ENCODE peak calls at places on chromosomes 16 and 17, in six cellular contexts. H, E, K, P, O and R are unnamed samples.

GRCh38 chr17:48961516-48962233 is 6.7 kb downstream of the GIP start:
- DNase-seq in H (peak), E (peak), K (no peak), P (peak), O (peak), R (no peak)

GRCh38 chr16:2818278-2818876 is 1.3 kb downstream of the PRSS21 start:
- DNase-seq in H (no peak), E (no peak), K (no peak), P (peak), O (no peak), R (no peak)

GRCh38 chr16:3564889-3565141 is 12.4 kb downstream of the NLRC3 start:
- DNase-seq in H (no peak), E (no peak), K (no peak), P (no peak), O (no peak), R (no peak)

GRCh38 chr16:72590179-72590937 is 418.4 kb upstream of the PMFBP1 start:
- DNase-seq in H (no peak), E (no peak), K (no peak), P (no peak), O (no peak), R (no peak)

GRCh38 chr17:75820411-75821080 is 23.7 kb downstream of the UNC13D start:
- DNase-seq in H (no peak), E (no peak), K (no peak), P (no peak), O (no peak), R (peak)

GRCh38 chr16:49183911-49184310 is 97.7 kb downstream of the CBLN1 start:
- DNase-seq in H (no peak), E (peak), K (no peak), P (no peak), O (peak), R (no peak)

GRCh38 chr16:22675745-22676540 is 138.0 kb upstream of the HS3ST2 start:
- DNase-seq in H (no peak), E (no peak), K (no peak), P (no peak), O (no peak), R (no peak)

GRCh38 chr16:67137605-67138004 is 13.2 kb downstream of the B3GNT9 start:
- DNase-seq in H (no peak), E (no peak), K (no peak), P (no peak), O (no peak), R (no peak)

GRCh38 chr16:79079656-79080420 is 520.7 kb downstream of the MAF start:
- DNase-seq in H (no peak), E (no peak), K (no peak), P (no peak), O (no peak), R (no peak)

DNA sequence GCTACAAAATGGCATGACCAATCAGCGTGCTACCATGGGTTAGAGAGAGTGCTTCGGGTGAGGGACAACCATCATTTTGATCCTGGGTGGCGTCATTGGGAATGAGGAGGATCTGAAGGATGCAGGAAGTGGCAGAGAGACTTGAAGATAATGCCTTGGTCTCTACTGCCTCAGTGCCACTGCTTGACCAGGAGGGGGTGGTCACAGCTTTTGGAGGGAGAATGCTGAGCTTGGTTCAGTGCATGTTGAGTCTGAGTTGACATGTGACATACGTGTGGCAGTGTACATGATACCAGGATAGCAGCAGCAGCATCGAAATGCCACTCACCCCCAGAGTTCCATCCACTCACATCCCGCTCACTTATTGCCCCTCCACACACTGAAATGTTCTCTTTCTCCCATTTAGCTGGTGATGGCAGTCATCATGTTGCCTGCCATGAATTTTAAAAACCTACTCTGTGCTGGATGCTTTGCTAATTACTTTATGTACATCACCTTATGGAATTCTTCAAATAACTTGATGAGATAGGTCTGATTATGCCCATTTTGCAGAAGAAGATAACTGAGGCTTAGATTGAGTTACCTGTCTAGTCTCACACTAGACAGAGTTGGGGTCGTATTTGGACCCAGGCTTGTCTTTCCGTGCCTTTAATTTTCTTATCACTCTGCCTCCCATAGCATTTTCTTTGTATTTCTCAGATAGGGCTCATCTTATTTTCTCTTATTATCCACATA is 36.7 kb downstream of the ARSG start:
- DNase-seq in H (no peak), E (no peak), K (no peak), P (no peak), O (no peak), R (no peak)
- TF ChIP-seq CTCF in H (no peak), E (no peak), K (no peak), P (no peak), O (peak), R (no peak)

GRCh38 chr17:7825206-7825980 is 8.6 kb upstream of the KDM6B start:
- DNase-seq in H (no peak), E (no peak), K (no peak), P (peak), O (no peak), R (no peak)
- TF ChIP-seq CTCF in H (no peak), E (no peak), K (no peak), P (peak), O (no peak), R (peak)

GRCh38 chr16:46830902-46831647 is at the start of gene C16orf87:
- DNase-seq in H (peak), E (peak), K (peak), P (peak), O (peak), R (peak)

GRCh38 chr16:46832757-46833464 is 1.9 kb upstream of the C16orf87 start:
- DNase-seq in H (no peak), E (no peak), K (no peak), P (peak), O (no peak), R (no peak)

GRCh38 chr16:46828292-46828691 is 2.7 kb downstream of the C16orf87 start:
- DNase-seq in H (no peak), E (no peak), K (no peak), P (no peak), O (no peak), R (no peak)

GRCh38 chr16:46828943-46829342 is 2.0 kb downstream of the C16orf87 start:
- DNase-seq in H (no peak), E (no peak), K (no peak), P (no peak), O (no peak), R (no peak)

DNA sequence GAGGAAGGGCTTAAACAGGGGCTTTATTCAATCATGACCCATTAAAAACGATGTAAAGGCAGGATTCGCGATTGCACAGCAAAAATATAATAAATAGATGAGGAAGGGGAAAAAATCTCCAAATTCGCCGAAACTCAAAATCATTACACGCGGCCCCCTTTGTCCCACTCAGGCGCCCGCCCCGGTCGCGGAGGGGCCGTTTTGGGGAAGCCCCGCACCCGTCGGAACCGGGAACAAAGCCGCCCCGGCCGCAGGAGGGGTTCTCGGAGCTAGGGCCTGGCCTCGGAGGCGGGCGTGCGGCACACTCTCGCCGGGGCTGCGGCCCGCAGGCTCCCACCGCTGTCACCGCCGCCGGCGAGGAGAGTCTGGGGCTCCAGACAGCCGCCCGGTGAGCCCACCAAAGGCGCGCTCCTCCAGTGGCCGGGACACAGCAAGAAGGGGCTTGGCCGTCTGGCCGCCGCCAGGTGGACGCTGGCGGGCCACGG is 521 bp downstream of the C16orf87 start:
- DNase-seq in H (peak), E (no peak), K (no peak), P (peak), O (peak), R (peak)
- TF ChIP-seq CTCF in H (no peak), E (no peak), K (no peak), P (no peak), O (no peak), R (no peak)

GRCh38 chr17:77857613-77858012 is 100.9 kb upstream of the TNRC6C start:
- DNase-seq in H (no peak), E (peak), K (no peak), P (no peak), O (no peak), R (no peak)
- TF ChIP-seq CTCF in H (no peak), E (no peak), K (no peak), P (no peak), O (no peak), R (no peak)